ENCODE peak calls at places on chromosome 12, in four cellular contexts. One of them, this sample, is unnamed.

GRCh38 chr12:16347391-16348298 is at the start of gene MGST1:
- DNase-seq in EL: peak
- DNase-seq in SW 1271: no peak
- DNase-seq in AG10803: peak
- DNase-seq in this sample: peak

GRCh38 chr12:125377093-125377492 is 311.9 kb downstream of the AACS start:
- DNase-seq in EL: no peak
- DNase-seq in SW 1271: no peak
- DNase-seq in AG10803: no peak
- DNase-seq in this sample: no peak

GRCh38 chr12:91818236-91819131 is 327.2 kb downstream of the BTG1 start:
- DNase-seq in EL: no peak
- DNase-seq in SW 1271: no peak
- DNase-seq in AG10803: no peak
- DNase-seq in this sample: peak

GRCh38 chr12:121709478-121709890 is 3.1 kb upstream of the TMEM120B start:
- DNase-seq in EL: peak
- DNase-seq in SW 1271: peak
- DNase-seq in AG10803: peak
- DNase-seq in this sample: peak

GRCh38 chr12:65690477-65690876 is 133.8 kb upstream of the HMGA2 start:
- DNase-seq in EL: no peak
- DNase-seq in SW 1271: no peak
- DNase-seq in AG10803: no peak
- DNase-seq in this sample: no peak

GRCh38 chr12:77615331-77615730 is 215.4 kb upstream of the NAV3 start:
- DNase-seq in EL: peak
- DNase-seq in SW 1271: no peak
- DNase-seq in AG10803: no peak
- DNase-seq in this sample: peak

GRCh38 chr12:33427071-33427470 is 12.5 kb downstream of the SYT10 start:
- DNase-seq in EL: no peak
- DNase-seq in SW 1271: peak
- DNase-seq in AG10803: no peak
- DNase-seq in this sample: no peak

GRCh38 chr12:3458041-3458440 is 33.0 kb upstream of the PRMT8 start:
- DNase-seq in EL: peak
- DNase-seq in SW 1271: no peak
- DNase-seq in AG10803: peak
- DNase-seq in this sample: peak

GRCh38 chr12:55996715-55997534 is at the start of gene SUOX:
- DNase-seq in EL: peak
- DNase-seq in SW 1271: peak
- DNase-seq in AG10803: peak
- DNase-seq in this sample: peak

GRCh38 chr12:25348290-25348689 is 97.6 kb upstream of the KRAS start:
- DNase-seq in EL: no peak
- DNase-seq in SW 1271: no peak
- DNase-seq in AG10803: no peak
- DNase-seq in this sample: no peak

GRCh38 chr12:124921200-124922008 is 7.0 kb upstream of the UBC start:
- DNase-seq in EL: peak
- DNase-seq in SW 1271: no peak
- DNase-seq in AG10803: peak
- DNase-seq in this sample: peak

GRCh38 chr12:125259525-125259924 is 194.3 kb downstream of the AACS start:
- DNase-seq in EL: no peak
- DNase-seq in SW 1271: no peak
- DNase-seq in AG10803: no peak
- DNase-seq in this sample: no peak

GRCh38 chr12:3492868-3493224 is 1.8 kb downstream of the PRMT8 start:
- DNase-seq in EL: no peak
- DNase-seq in SW 1271: no peak
- DNase-seq in AG10803: no peak
- DNase-seq in this sample: no peak

GRCh38 chr12:46133751-46134150 is 135.1 kb downstream of the SLC38A1 start:
- DNase-seq in EL: no peak
- DNase-seq in SW 1271: no peak
- DNase-seq in AG10803: peak
- DNase-seq in this sample: no peak

GRCh38 chr12:1972856-1973317 is 31.4 kb downstream of the DCP1B start:
- DNase-seq in EL: peak
- DNase-seq in SW 1271: no peak
- DNase-seq in AG10803: peak
- DNase-seq in this sample: peak

GRCh38 chr12:6093764-6094163 is 30.7 kb downstream of the VWF start:
- DNase-seq in EL: peak
- DNase-seq in SW 1271: no peak
- DNase-seq in AG10803: no peak
- DNase-seq in this sample: no peak

GRCh38 chr12:76274699-76275098 is 73.5 kb downstream of the BBS10 start:
- DNase-seq in EL: peak
- DNase-seq in SW 1271: no peak
- DNase-seq in AG10803: peak
- DNase-seq in this sample: peak

GRCh38 chr12:67428431-67428830 is 159.3 kb downstream of the CAND1 start:
- DNase-seq in EL: peak
- DNase-seq in SW 1271: no peak
- DNase-seq in AG10803: no peak
- DNase-seq in this sample: no peak

GRCh38 chr12:52952082-52952801 is 3.3 kb downstream of the KRT18 start:
- DNase-seq in EL: no peak
- DNase-seq in SW 1271: no peak
- DNase-seq in AG10803: no peak
- DNase-seq in this sample: no peak

GRCh38 chr12:93154753-93155475 is 222.8 kb upstream of the NUDT4 start:
- DNase-seq in EL: no peak
- DNase-seq in SW 1271: no peak
- DNase-seq in AG10803: no peak
- DNase-seq in this sample: no peak

GRCh38 chr12:116159175-116159574 is 118.3 kb downstream of the MED13L start:
- DNase-seq in EL: peak
- DNase-seq in SW 1271: no peak
- DNase-seq in AG10803: peak
- DNase-seq in this sample: peak

GRCh38 chr12:109721276-109721675 is 7.7 kb downstream of the FAM222A start:
- DNase-seq in EL: no peak
- DNase-seq in SW 1271: no peak
- DNase-seq in AG10803: no peak
- DNase-seq in this sample: no peak

GRCh38 chr12:49903351-49903699 is 375 bp downstream of the FAIM2 start:
- DNase-seq in EL: no peak
- DNase-seq in SW 1271: no peak
- DNase-seq in AG10803: no peak
- DNase-seq in this sample: no peak

GRCh38 chr12:76764856-76765255 is 941 bp downstream of the ZDHHC17 start:
- DNase-seq in EL: peak
- DNase-seq in SW 1271: no peak
- DNase-seq in AG10803: peak
- DNase-seq in this sample: peak